ENCODE peak calls at places on chromosomes 2 and 18, in five cellular contexts. P is K562; B is islet precursor cell; T is amniotic epithelial cell; Z is activated CD4-positive, CD25-positive, alpha-beta regulatory T cell. O is an unnamed sample.

GRCh38 chr2:118750959-118751565 is 96.4 kb downstream of the EN1 start:
- DNase-seq in Z (no peak), B (peak), T (peak), P (no peak), O (no peak)

GRCh38 chr2:23487735-23488492 is 102.9 kb downstream of the KLHL29 start:
- DNase-seq in Z (no peak), B (peak), P (no peak), T (peak), O (no peak)

GRCh38 chr2:58967736-58968135 is 726.6 kb upstream of the FANCL start:
- DNase-seq in B (no peak), P (peak), Z (no peak), T (peak), O (peak)

GRCh38 chr2:121006783-121007489 is 271.3 kb downstream of the GLI2 start:
- DNase-seq in B (peak), Z (no peak), P (no peak), T (no peak), O (no peak)

GRCh38 chr2:7012141-7012809 is 95.1 kb downstream of the RNF144A start:
- DNase-seq in B (peak), T (peak), Z (no peak), P (no peak), O (no peak)

GRCh38 chr2:3603536-3604206 is 8.8 kb downstream of the COLEC11 start:
- DNase-seq in Z (no peak), B (peak), T (no peak), P (no peak), O (no peak)

GRCh38 chr2:124024491-124025348 is at the start of gene CNTNAP5:
- DNase-seq in B (peak), T (peak), Z (no peak), P (peak), O (no peak)

GRCh38 chr2:230614913-230615332 is 97.7 kb upstream of the CAB39 start:
- DNase-seq in Z (peak), T (no peak), P (no peak), B (no peak), O (no peak)

GRCh38 chr2:190860985-190861721 is 19.5 kb upstream of the GLS start:
- DNase-seq in T (peak), P (no peak), B (peak), Z (no peak), O (peak)

GRCh38 chr2:39584283-39584972 is 81.3 kb upstream of the TMEM178A start:
- DNase-seq in T (peak), B (peak), P (no peak), Z (no peak), O (no peak)

GRCh38 chr2:164860694-164861042 is 19.0 kb upstream of the COBLL1 start:
- DNase-seq in Z (no peak), B (no peak), T (no peak), P (no peak), O (no peak)

GRCh38 chr18:12048010-12048826 is 45.4 kb upstream of the ANKRD62 start:
- DNase-seq in P (no peak), T (no peak), B (peak), Z (no peak), O (no peak)

GRCh38 chr2:240235149-240235803 is 94.8 kb upstream of the OTOS start:
- DNase-seq in T (no peak), Z (no peak), B (peak), P (no peak), O (no peak)

GRCh38 chr2:233828546-233829192 is 25.7 kb downstream of the HJURP start:
- DNase-seq in Z (no peak), T (no peak), B (peak), P (no peak), O (no peak)

GRCh38 chr18:56327171-56327885 is 311.1 kb downstream of the TXNL1 start:
- DNase-seq in Z (no peak), P (no peak), T (no peak), B (no peak), O (no peak)

GRCh38 chr18:13530879-13531387 is 195.4 kb downstream of the FAM210A start:
- DNase-seq in B (no peak), P (no peak), T (peak), Z (no peak), O (no peak)

GRCh38 chr2:83874066-83874465 is 585.0 kb downstream of the SUCLG1 start:
- DNase-seq in T (no peak), Z (no peak), P (no peak), B (no peak), O (no peak)

GRCh38 chr18:4847066-4847465 is 350.0 kb downstream of the AKAIN1 start:
- DNase-seq in T (no peak), Z (no peak), P (no peak), B (no peak), O (no peak)

GRCh38 chr2:128282976-128283810 is 35.5 kb downstream of the HS6ST1 start:
- DNase-seq in B (no peak), P (peak), Z (no peak), T (no peak), O (no peak)

GRCh38 chr2:85898881-85899280 is 10.1 kb upstream of the ST3GAL5 start:
- DNase-seq in B (no peak), P (no peak), T (no peak), Z (no peak), O (no peak)

GRCh38 chr2:231001921-231002320 is 6.0 kb downstream of the SPATA3 start:
- DNase-seq in Z (no peak), P (no peak), B (no peak), T (no peak), O (no peak)

GRCh38 chr2:228658998-228659397 is 477.5 kb upstream of the SPHKAP start:
- DNase-seq in Z (no peak), B (no peak), P (no peak), T (peak), O (no peak)

GRCh38 chr2:119208791-119209203 is 14.8 kb upstream of the STEAP3 start:
- DNase-seq in Z (no peak), P (no peak), T (peak), B (no peak), O (no peak)

GRCh38 chr2:63789318-63790051 is 52.2 kb upstream of the UGP2 start:
- DNase-seq in B (no peak), P (no peak), T (no peak), Z (no peak), O (peak)

GRCh38 chr18:36572135-36572856 is 256.5 kb downstream of the TPGS2 start:
- DNase-seq in Z (no peak), B (peak), P (peak), T (peak), O (no peak)

GRCh38 chr2:85605406-85606115 is 3.1 kb upstream of the TMEM150A start:
- DNase-seq in Z (no peak), B (no peak), T (peak), P (no peak), O (peak)

GRCh38 chr18:12038082-12038660 is 55.5 kb upstream of the ANKRD62 start:
- DNase-seq in B (no peak), T (peak), P (no peak), Z (peak), O (no peak)

GRCh38 chr2:190849774-190850173 is 30.8 kb upstream of the GLS start:
- DNase-seq in B (no peak), Z (no peak), T (peak), P (no peak), O (no peak)

O was measured in SK-N-MC.